ENCODE peak calls at places on chromosomes 11 and 22, in ten cellular contexts. E is NCI-H1092; O is fibroblast of pulmonary artery; G is sciatic nerve; W is ovary; N is activated naive CD8-positive, alpha-beta T cell treated with anti-CD3 and anti-CD28 coated beads, Interleukin-2, amount 50 U/mL, for 24 hours; C is HCT116; F is activated naive CD4-positive, alpha-beta T cell; D is stimulated activated CD4-positive, alpha-beta T cell treated with anti-CD3 and anti-CD28 coated beads, Interleukin-15, amount 100 ng/mL, for 24 hours; V is NCI-H446. B is an unnamed sample.

GRCh38 chr22:19038164-19038546 is 84.1 kb downstream of the DGCR2 start:
- DNase-seq in N (no peak), F (no peak), G (peak), W (no peak), O (no peak), D (no peak), C (no peak), E (no peak), V (no peak), B (peak)

GRCh38 chr22:28711820-28712777 is 29.5 kb downstream of the CHEK2 start:
- DNase-seq in N (no peak), W (no peak), G (no peak), C (no peak), O (peak), E (no peak), D (no peak), V (no peak), F (no peak), B (no peak)

GRCh38 chr22:19797086-19797485 is 36.5 kb downstream of the TBX1 start:
- DNase-seq in F (no peak), D (no peak), C (no peak), G (no peak), O (no peak), N (no peak), E (no peak), W (no peak), V (no peak), B (no peak)

GRCh38 chr11:77819921-77820564 is 479 bp downstream of the RSF1 start:
- DNase-seq in G (peak), V (peak), F (peak), W (peak), E (peak), C (no peak), N (peak), D (peak), O (peak), B (peak)

GRCh38 chr22:29914165-29914564 is 31.2 kb downstream of the MTMR3 start:
- DNase-seq in G (no peak), F (no peak), E (no peak), N (no peak), O (peak), D (no peak), V (no peak), W (no peak), C (no peak), B (no peak)

GRCh38 chr11:1747753-1748466 is 2.5 kb downstream of the IFITM10 start:
- DNase-seq in W (no peak), V (peak), N (no peak), G (no peak), F (no peak), O (no peak), E (no peak), C (no peak), D (no peak), B (no peak)

GRCh38 chr11:34724973-34725372 is 104.1 kb downstream of the EHF start:
- DNase-seq in W (no peak), C (no peak), N (no peak), O (no peak), F (no peak), V (no peak), D (no peak), E (no peak), G (no peak), B (no peak)

GRCh38 chr11:119518746-119519382 is 95.9 kb upstream of the THY1 start:
- DNase-seq in V (no peak), C (no peak), D (peak), N (peak), G (no peak), O (peak), E (no peak), W (no peak), F (no peak), B (no peak)

GRCh38 chr11:77201991-77202841 is 74.2 kb downstream of the MYO7A start:
- DNase-seq in O (no peak), V (no peak), G (peak), C (no peak), D (no peak), F (no peak), E (no peak), W (no peak), N (no peak), B (peak)

GRCh38 chr11:65266210-65266609 is 4.4 kb downstream of the POLA2 start:
- DNase-seq in G (no peak), O (peak), C (no peak), F (no peak), N (no peak), V (no peak), W (no peak), D (no peak), E (no peak), B (no peak)

B was measured in activated CD4-positive, CD25-positive, alpha-beta regulatory T cell treated with anti-CD3 and anti-CD28 coated beads, Interleukin-2, amount 50 U/mL, for 72 hours.